ENCODE peak calls at places on chromosomes 3 and 15, in ten cellular contexts. E, K, O, B, I, Z, N, S, J and L are unnamed samples.

GRCh38 chr3:4351872-4352271 is 48.7 kb downstream of the SETMAR start:
- DNase-seq in E (no peak), K (no peak), O (no peak), B (no peak), I (no peak), Z (no peak), N (no peak), S (no peak), J (no peak), L (no peak)

GRCh38 chr3:152315623-152316022 is 46.9 kb downstream of the MBNL1 start:
- DNase-seq in E (peak), K (no peak), O (no peak), B (peak), I (no peak), Z (no peak), N (no peak), S (no peak), J (no peak), L (no peak)

GRCh38 chr3:188229177-188229576 is 75.2 kb downstream of the LPP start:
- DNase-seq in E (no peak), K (no peak), O (no peak), B (no peak), I (no peak), Z (no peak), N (no peak), S (no peak), J (no peak), L (no peak)

GRCh38 chr15:90838544-90838943 is 29.8 kb upstream of the FURIN start:
- DNase-seq in E (no peak), K (no peak), O (peak), B (no peak), I (no peak), Z (no peak), N (no peak), S (no peak), J (no peak), L (no peak)

GRCh38 chr3:113890256-113890900 is 51.8 kb downstream of the GRAMD1C start:
- DNase-seq in E (no peak), K (no peak), O (no peak), B (no peak), I (peak), Z (no peak), N (peak), S (no peak), J (no peak), L (no peak)

GRCh38 chr15:70792171-70792573 is 28.8 kb upstream of the UACA start:
- DNase-seq in E (peak), K (peak), O (no peak), B (peak), I (no peak), Z (no peak), N (no peak), S (no peak), J (peak), L (peak)

GRCh38 chr3:178787960-178788359 is 251.7 kb downstream of the KCNMB2 start:
- DNase-seq in E (no peak), K (no peak), O (no peak), B (no peak), I (no peak), Z (no peak), N (no peak), S (no peak), J (no peak), L (no peak)

GRCh38 chr15:89654311-89654761 is 931 bp downstream of the KIF7 start:
- DNase-seq in E (peak), K (peak), O (no peak), B (peak), I (no peak), Z (no peak), N (no peak), S (no peak), J (peak), L (no peak)

GRCh38 chr15:66085128-66085527 is 168.4 kb downstream of the MEGF11 start:
- DNase-seq in E (no peak), K (no peak), O (no peak), B (no peak), I (no peak), Z (peak), N (no peak), S (no peak), J (no peak), L (no peak)
- TF ChIP-seq CTCF in E (no peak), K (no peak), O (no peak), B (no peak), I (peak), Z (peak), N (peak), S (no peak), J (no peak), L (no peak)

GRCh38 chr3:118536764-118537163 is 497.9 kb downstream of the IGSF11 start:
- DNase-seq in E (peak), K (no peak), O (no peak), B (no peak), I (no peak), Z (no peak), N (no peak), S (no peak), J (no peak), L (no peak)
- TF ChIP-seq CTCF in E (no peak), K (no peak), O (no peak), B (no peak), I (no peak), Z (no peak), N (no peak), S (no peak), J (no peak), L (no peak)

DNA sequence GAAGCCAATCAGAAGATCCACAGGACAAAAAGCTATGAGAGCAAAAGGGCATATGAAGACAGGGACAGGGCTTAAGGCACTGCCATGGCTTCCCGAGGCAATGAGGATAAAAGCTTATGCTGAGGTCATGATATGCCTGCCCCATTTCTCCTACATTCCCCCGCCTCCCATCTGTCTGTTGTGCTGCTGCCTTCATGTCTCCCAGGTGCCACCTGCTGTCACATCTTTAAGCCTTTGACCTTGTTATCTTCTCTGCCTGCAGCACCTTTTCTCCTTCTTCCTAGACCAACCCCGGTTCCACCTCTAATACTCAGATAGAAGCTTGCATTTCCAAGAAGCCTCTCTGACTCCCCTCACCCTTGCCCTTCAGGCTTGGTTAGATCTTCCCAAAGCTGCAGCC is 213.8 kb downstream of the ARRDC4 start:
- DNase-seq in E (no peak), K (peak), O (no peak), B (no peak), I (no peak), Z (no peak), N (no peak), S (no peak), J (no peak), L (no peak)
- TF ChIP-seq CTCF in E (no peak), K (no peak), O (no peak), B (no peak), I (no peak), Z (no peak), N (no peak), S (no peak), J (no peak), L (no peak)

DNA sequence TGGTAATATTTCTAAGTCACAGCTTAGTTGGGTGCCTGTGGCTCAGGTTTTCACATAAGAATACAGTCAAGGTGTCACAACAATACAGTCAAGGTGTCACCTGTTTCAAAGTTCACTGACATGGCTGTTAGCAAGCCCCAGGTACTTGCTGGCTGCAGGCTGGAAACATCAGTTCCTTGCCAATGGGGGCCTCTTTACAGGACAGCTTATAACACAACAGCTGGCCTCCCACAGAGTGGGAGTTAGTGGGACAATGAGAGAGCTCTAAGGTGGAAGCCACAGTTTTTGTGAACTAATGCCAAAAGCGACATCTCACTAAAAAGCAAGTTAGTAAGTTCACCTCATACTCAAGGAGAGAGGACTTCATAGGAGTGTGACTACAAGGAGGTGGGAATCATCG is 45.4 kb downstream of the GPR156 start:
- DNase-seq in E (no peak), K (no peak), O (no peak), B (no peak), I (no peak), Z (no peak), N (no peak), S (no peak), J (no peak), L (no peak)
- TF ChIP-seq CTCF in E (no peak), K (no peak), O (no peak), B (no peak), I (no peak), Z (no peak), N (no peak), S (no peak), J (no peak), L (no peak)

GRCh38 chr3:12841970-12842328 is 584 bp upstream of the RPL32 start:
- DNase-seq in E (no peak), K (no peak), O (no peak), B (no peak), I (no peak), Z (no peak), N (no peak), S (no peak), J (no peak), L (no peak)
- TF ChIP-seq CTCF in E (no peak), K (no peak), O (peak), B (no peak), I (no peak), Z (peak), N (no peak), S (peak), J (no peak), L (no peak)